ENCODE peak calls at places on chromosomes 3 and 15, in eight cellular contexts. R is pancreas; H is CD4-positive, alpha-beta T cell; M is H9; Y is left ventricle myocardium inferior; D is GM23248; L is IMR-90; K is fibroblast of lung. F is an unnamed sample. For H3K9me3, the result is how much of the 10 kb centered on the place peaks cover.

GRCh38 chr3:42134867-42135464 is 43.8 kb downstream of the TRAK1 start:
- DNase-seq in R (no peak), H (no peak), M (no peak), Y (no peak), D (no peak), L (no peak), K (no peak), F (no peak)

GRCh38 chr3:52481819-52482521 is 13.2 kb upstream of the STAB1 start:
- DNase-seq in R (no peak), H (no peak), M (peak), Y (no peak), D (peak), L (peak), K (no peak), F (no peak)

GRCh38 chr15:92801412-92801773 is 98.7 kb upstream of the CHD2 start:
- DNase-seq in R (no peak), H (no peak), M (no peak), Y (no peak), D (peak), L (peak), K (peak), F (no peak)

GRCh38 chr15:47503884-47504283 is 213.4 kb upstream of the SEMA6D start:
- DNase-seq in R (no peak), H (no peak), M (no peak), Y (no peak), D (no peak), L (no peak), K (no peak), F (no peak)

GRCh38 chr15:61556037-61556648 is 327.0 kb upstream of the RORA start:
- DNase-seq in R (no peak), H (no peak), M (no peak), Y (no peak), D (peak), L (peak), K (peak), F (no peak)

GRCh38 chr3:159804726-159805410 is 183.8 kb upstream of the IL12A start:
- DNase-seq in R (peak), H (no peak), M (peak), Y (peak), D (peak), L (peak), K (peak), F (no peak)

GRCh38 chr3:127131625-127132170 is 61.2 kb upstream of the PRR23E start:
- DNase-seq in R (no peak), H (no peak), M (no peak), Y (no peak), D (no peak), L (no peak), K (no peak), F (no peak)

GRCh38 chr3:150216041-150216811 is 191.9 kb upstream of the TSC22D2 start:
- DNase-seq in R (no peak), H (no peak), M (no peak), Y (peak), D (peak), L (peak), K (peak), F (no peak)

GRCh38 chr3:10160346-10160745 is 4.4 kb upstream of the IRAK2 start:
- DNase-seq in R (no peak), H (no peak), M (no peak), Y (no peak), D (peak), L (no peak), K (peak), F (no peak)

GRCh38 chr3:45915518-45916231 is 27.6 kb upstream of the CXCR6 start:
- DNase-seq in R (no peak), H (peak), M (no peak), Y (no peak), D (peak), L (peak), K (peak), F (peak)

GRCh38 chr3:55718475-55718874 is 231.4 kb upstream of the WNT5A start:
- DNase-seq in R (no peak), H (no peak), M (no peak), Y (no peak), D (peak), L (peak), K (peak), F (no peak)

GRCh38 chr3:11568503-11569155 is 75.1 kb downstream of the VGLL4 start:
- DNase-seq in R (no peak), H (no peak), M (no peak), Y (peak), D (peak), L (peak), K (peak), F (no peak)

GRCh38 chr3:186368164-186368563 is 6.1 kb upstream of the DGKG start:
- DNase-seq in R (no peak), H (no peak), M (no peak), Y (no peak), D (no peak), L (no peak), K (no peak), F (no peak)

GRCh38 chr3:186367631-186368030 is 5.6 kb upstream of the DGKG start:
- DNase-seq in R (no peak), H (no peak), M (no peak), Y (no peak), D (no peak), L (no peak), K (no peak), F (no peak)

GRCh38 chr3:186366206-186366605 is 4.2 kb upstream of the DGKG start:
- DNase-seq in R (no peak), H (no peak), M (no peak), Y (peak), D (no peak), L (no peak), K (no peak), F (no peak)

GRCh38 chr3:186362988-186363387 is 954 bp upstream of the DGKG start:
- DNase-seq in R (no peak), H (no peak), M (no peak), Y (no peak), D (no peak), L (no peak), K (peak), F (no peak)

DNA sequence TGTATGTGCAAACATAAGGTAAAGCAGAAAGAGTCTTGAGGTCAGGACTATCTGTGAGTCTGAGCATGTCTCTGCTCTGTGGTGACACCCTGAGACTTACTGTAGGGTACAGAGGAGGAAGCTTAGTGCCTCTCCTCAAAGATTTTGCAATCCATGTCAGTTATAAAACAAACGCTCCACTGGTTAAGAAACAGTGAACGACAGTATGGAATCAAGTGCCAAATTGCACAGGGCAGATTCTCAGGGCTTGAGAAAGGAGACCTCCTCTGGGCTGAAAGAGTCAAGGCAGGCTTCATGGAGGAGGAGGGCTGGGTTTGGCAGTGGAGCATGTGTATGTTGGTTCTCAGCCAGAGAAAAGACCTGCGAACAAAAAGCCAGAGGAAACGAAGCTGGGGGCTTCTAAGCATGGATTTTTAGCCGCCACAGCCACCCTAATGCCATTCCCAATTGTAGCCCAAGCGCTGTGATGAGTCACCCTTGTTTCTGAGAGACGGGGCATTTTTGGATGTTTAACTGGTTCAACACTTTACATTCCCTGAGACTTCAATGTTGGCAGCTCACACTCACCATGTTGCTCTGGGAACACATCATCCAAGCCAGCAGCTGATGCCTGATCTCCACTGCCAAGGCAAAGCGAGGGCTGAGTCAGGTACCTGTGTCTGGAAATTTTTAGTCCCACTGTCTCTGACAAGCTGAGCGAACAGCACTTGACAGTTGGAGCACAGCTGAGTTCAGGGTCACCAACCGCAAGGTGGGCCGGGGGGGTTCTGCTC is 3.4 kb upstream of the DGKG start:
- DNase-seq in R (no peak), H (no peak), M (no peak), Y (peak), D (peak), L (peak), K (peak), F (no peak)
- H3K9me3 ChIP-seq in R (under half), H (under half), M (under half), Y (under half), D (under half), L (under half), K (under half), F (under half)

GRCh38 chr3:197940745-197941384 is 9.1 kb upstream of the RPL35A start:
- DNase-seq in R (no peak), H (no peak), M (no peak), Y (no peak), D (no peak), L (no peak), K (no peak), F (no peak)

GRCh38 chr3:197936819-197937384 is 13.1 kb upstream of the RPL35A start:
- DNase-seq in R (no peak), H (no peak), M (no peak), Y (no peak), D (no peak), L (peak), K (no peak), F (no peak)
- H3K9me3 ChIP-seq in R (under half), H (under half), M (under half), Y (under half), D (under half), L (under half), K (under half), F (under half)

GRCh38 chr3:2024713-2025112 is 74.0 kb upstream of the CNTN4 start:
- DNase-seq in R (no peak), H (no peak), M (no peak), Y (no peak), D (no peak), L (no peak), K (no peak), F (no peak)

GRCh38 chr3:2024037-2024436 is 74.6 kb upstream of the CNTN4 start:
- DNase-seq in R (no peak), H (no peak), M (no peak), Y (no peak), D (no peak), L (no peak), K (peak), F (no peak)

DNA sequence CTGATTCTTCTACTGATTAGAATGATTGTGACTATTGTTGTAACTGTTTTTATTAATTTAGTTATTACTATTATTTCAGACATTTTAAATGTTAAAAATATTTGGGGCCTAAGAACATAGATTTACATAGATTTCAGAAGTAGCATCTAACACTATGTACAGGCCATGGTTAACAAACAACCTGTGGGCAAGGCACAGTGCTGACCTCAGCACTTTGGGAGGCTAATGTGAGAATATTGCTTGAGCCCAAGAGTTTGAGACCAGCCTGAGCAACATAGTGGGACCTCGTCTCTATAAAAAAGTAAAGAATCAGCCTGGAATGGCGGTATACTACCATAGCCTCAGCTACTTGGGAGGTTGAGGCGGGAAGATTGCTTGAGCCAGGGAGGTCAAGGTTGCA is 69.1 kb upstream of the CNTN4 start:
- DNase-seq in R (no peak), H (no peak), M (no peak), Y (no peak), D (no peak), L (no peak), K (no peak), F (no peak)
- H3K9me3 ChIP-seq in R (under half), H (under half), M (under half), Y (under half), D (under half), L (under half), K (under half), F (under half)

DNA sequence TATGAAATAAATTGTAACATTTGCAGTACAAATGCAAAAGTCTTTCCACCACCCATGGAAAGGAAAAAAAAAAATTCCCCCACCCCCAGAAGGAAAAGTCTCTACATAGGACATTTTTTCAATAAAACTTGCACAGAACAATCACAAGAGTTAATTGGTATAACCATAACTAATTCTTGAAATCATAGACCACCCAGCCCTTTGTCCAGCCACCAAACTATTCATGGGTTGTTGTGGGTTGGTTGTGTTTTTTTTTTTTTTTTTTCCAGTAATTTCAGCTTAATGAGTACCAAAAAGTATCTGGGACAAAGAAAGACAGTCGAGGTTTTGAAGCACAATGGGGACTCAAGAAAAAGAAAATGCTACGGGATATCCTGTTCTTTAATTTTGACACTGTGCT is 355.0 kb upstream of the ROBO2 start:
- DNase-seq in R (no peak), H (no peak), M (no peak), Y (no peak), D (no peak), L (no peak), K (no peak), F (no peak)
- H3K9me3 ChIP-seq in R (under half), H (under half), M (under half), Y (under half), D (under half), L (under half), K (under half), F (under half)

GRCh38 chr3:17726313-17726712 is 16.1 kb downstream of the TBC1D5 start:
- DNase-seq in R (no peak), H (no peak), M (no peak), Y (no peak), D (no peak), L (no peak), K (no peak), F (no peak)

GRCh38 chr3:17733270-17733669 is 9.2 kb downstream of the TBC1D5 start:
- DNase-seq in R (no peak), H (no peak), M (no peak), Y (no peak), D (no peak), L (no peak), K (no peak), F (no peak)

GRCh38 chr3:17733768-17734167 is 8.7 kb downstream of the TBC1D5 start:
- DNase-seq in R (no peak), H (no peak), M (no peak), Y (no peak), D (no peak), L (no peak), K (no peak), F (no peak)

GRCh38 chr3:17724948-17725347 is 17.5 kb downstream of the TBC1D5 start:
- DNase-seq in R (no peak), H (no peak), M (no peak), Y (no peak), D (no peak), L (no peak), K (no peak), F (no peak)

DNA sequence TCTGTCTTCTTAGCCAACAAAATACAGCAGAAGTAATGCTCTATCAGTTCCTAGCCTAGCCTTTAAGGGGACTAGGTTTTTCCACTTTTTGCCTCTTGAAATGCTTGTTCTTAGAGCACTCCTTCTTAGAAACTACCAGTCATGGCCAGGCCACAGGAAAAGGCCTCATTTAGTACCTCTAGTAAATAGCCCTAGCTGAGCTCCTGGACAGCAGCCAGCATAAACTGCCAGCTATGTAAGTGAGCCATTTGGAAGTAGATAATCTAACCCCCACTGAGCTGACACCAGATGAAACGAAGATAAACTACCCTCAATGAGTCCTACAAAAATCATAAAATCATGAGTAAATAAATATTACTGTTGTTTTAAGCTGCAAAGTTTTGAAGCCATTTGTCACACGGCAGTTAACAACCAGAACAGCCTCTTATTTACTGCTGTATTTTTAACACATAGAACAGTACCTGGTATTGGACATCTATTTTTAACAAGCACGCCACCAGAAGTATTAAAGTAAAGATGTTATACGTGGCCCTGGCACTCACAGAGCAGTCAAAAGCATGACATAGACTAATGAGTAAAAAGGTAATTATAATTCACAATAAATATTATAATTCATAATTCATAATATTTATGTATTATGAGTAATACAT is 12.0 kb downstream of the TBC1D5 start:
- DNase-seq in R (no peak), H (no peak), M (no peak), Y (peak), D (no peak), L (peak), K (peak), F (no peak)
- H3K9me3 ChIP-seq in R (under half), H (under half), M (under half), Y (under half), D (under half), L (under half), K (under half), F (under half)

DNA sequence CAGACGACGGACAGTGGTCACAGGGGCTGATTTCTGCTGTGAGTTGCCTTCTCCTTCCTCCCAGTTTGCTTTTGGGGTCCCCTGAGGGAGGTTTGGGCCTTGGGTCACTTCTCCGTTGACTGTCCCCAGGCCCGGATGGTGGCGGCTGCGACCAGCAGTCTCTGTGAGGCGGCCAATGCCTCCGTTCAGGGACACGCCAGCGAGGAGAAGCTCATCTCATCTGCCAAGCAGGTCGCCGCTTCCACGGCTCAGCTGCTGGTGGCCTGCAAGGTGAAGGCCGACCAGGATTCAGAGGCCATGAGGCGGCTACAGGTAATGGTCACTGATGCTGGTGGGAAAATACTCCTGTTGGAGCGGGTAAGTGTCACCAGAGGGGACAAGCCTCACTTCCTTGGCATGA is 206.8 kb upstream of the TPM1 start:
- DNase-seq in R (no peak), H (no peak), M (no peak), Y (no peak), D (no peak), L (no peak), K (no peak), F (no peak)
- H3K9me3 ChIP-seq in R (under half), H (under half), M (under half), Y (under half), D (under half), L (under half), K (under half), F (under half)

GRCh38 chr15:78740904-78741274 is 70.4 kb downstream of the ADAMTS7 start:
- DNase-seq in R (no peak), H (no peak), M (no peak), Y (no peak), D (no peak), L (no peak), K (no peak), F (no peak)
- H3K9me3 ChIP-seq in R (under half), H (under half), M (under half), Y (under half), D (under half), L (under half), K (under half), F (under half)

F was measured in T-helper 17 cell.